ENCODE peak calls at places on chromosomes 5 and 9, in four cellular contexts. E is K562, Y is H1, U is GM12878. M is an unnamed sample.

GRCh38 chr5:176901260-176902101 is 2.3 kb upstream of the HK3 start:
- DNase-seq in E (no peak), Y (no peak), U (peak), M (no peak)

GRCh38 chr9:17587113-17587512 is 8.2 kb downstream of the SH3GL2 start:
- DNase-seq in E (no peak), Y (no peak), U (no peak), M (no peak)

GRCh38 chr5:131163315-131164119 is 1.5 kb downstream of the HINT1 start:
- DNase-seq in E (peak), Y (no peak), U (no peak), M (no peak)

GRCh38 chr5:117454716-117455212 is 880.1 kb upstream of the SEMA6A start:
- DNase-seq in E (peak), Y (peak), U (peak), M (peak)

GRCh38 chr5:124477002-124477546 is 269.4 kb downstream of the ZNF608 start:
- DNase-seq in E (no peak), Y (no peak), U (no peak), M (no peak)

GRCh38 chr5:59422026-59422941 is 471.2 kb downstream of the PDE4D start:
- DNase-seq in E (no peak), Y (no peak), U (no peak), M (no peak)

GRCh38 chr5:6773342-6774035 is 60.3 kb downstream of the TENT4A start:
- DNase-seq in E (no peak), Y (no peak), U (no peak), M (no peak)

GRCh38 chr5:160262151-160262550 is 32.8 kb downstream of the FABP6 start:
- DNase-seq in E (no peak), Y (no peak), U (no peak), M (no peak)

GRCh38 chr5:3310551-3311340 is 284.9 kb upstream of the IRX1 start:
- DNase-seq in E (no peak), Y (no peak), U (no peak), M (no peak)

GRCh38 chr5:149618581-149619248 is 37.4 kb downstream of the ARHGEF37 start:
- DNase-seq in E (peak), Y (peak), U (peak), M (peak)

GRCh38 chr5:155594270-155594669 is 580.7 kb downstream of the KIF4B start:
- DNase-seq in E (no peak), Y (no peak), U (no peak), M (no peak)

GRCh38 chr5:154273028-154273617 is 82.6 kb downstream of the GALNT10 start:
- DNase-seq in E (peak), Y (no peak), U (no peak), M (no peak)

GRCh38 chr9:121776009-121776738 is 124.7 kb downstream of the DAB2IP start:
- DNase-seq in E (no peak), Y (no peak), U (no peak), M (no peak)

GRCh38 chr9:96327694-96328352 is 25.8 kb upstream of the HSD17B3 start:
- DNase-seq in E (peak), Y (no peak), U (peak), M (no peak)

GRCh38 chr9:27625751-27626628 is 52.7 kb upstream of the C9orf72 start:
- DNase-seq in E (no peak), Y (no peak), U (no peak), M (no peak)

GRCh38 chr5:74433255-74434123 is 207.0 kb downstream of the ENC1 start:
- DNase-seq in E (no peak), Y (no peak), U (peak), M (no peak)

GRCh38 chr9:126144617-126145456 is 181.8 kb upstream of the MVB12B start:
- DNase-seq in E (no peak), Y (no peak), U (peak), M (no peak)

GRCh38 chr9:103913899-103914298 is 180.2 kb upstream of the SMC2 start:
- DNase-seq in E (no peak), Y (no peak), U (no peak), M (no peak)

GRCh38 chr5:147234825-147235635 is at the start of gene STK32A:
- DNase-seq in E (no peak), Y (peak), U (no peak), M (no peak)

GRCh38 chr9:138010274-138010800 is 132.8 kb downstream of the CACNA1B start:
- DNase-seq in E (peak), Y (no peak), U (no peak), M (no peak)

GRCh38 chr5:34847056-34847455 is 8.1 kb downstream of the TTC23L start:
- DNase-seq in E (no peak), Y (no peak), U (no peak), M (no peak)

GRCh38 chr9:27460225-27461023 is 63.7 kb upstream of the IFNK start:
- DNase-seq in E (no peak), Y (no peak), U (peak), M (no peak)

GRCh38 chr5:159422371-159422770 is 92.1 kb upstream of the IL12B start:
- DNase-seq in E (no peak), Y (no peak), U (no peak), M (no peak)

GRCh38 chr5:59385700-59386099 is 507.8 kb downstream of the PDE4D start:
- DNase-seq in E (no peak), Y (no peak), U (no peak), M (no peak)

GRCh38 chr9:16321461-16322119 is 548.9 kb downstream of the BNC2 start:
- DNase-seq in E (no peak), Y (no peak), U (no peak), M (no peak)

GRCh38 chr9:135750786-135751185 is 48.8 kb downstream of the KCNT1 start:
- DNase-seq in E (no peak), Y (no peak), U (no peak), M (no peak)

GRCh38 chr5:151021771-151022170 is 1.4 kb downstream of the GPX3 start:
- DNase-seq in E (no peak), Y (no peak), U (no peak), M (no peak)

GRCh38 chr5:62206150-62206829 is 99.7 kb upstream of the KIF2A start:
- DNase-seq in E (peak), Y (no peak), U (no peak), M (peak)

GRCh38 chr5:93289915-93290314 is 291.1 kb downstream of the NR2F1-AS1 start:
- DNase-seq in E (no peak), Y (no peak), U (no peak), M (no peak)

GRCh38 chr9:91048739-91049138 is 247.1 kb downstream of the SYK start:
- DNase-seq in E (no peak), Y (peak), U (no peak), M (no peak)

GRCh38 chr9:100019541-100019940 is 79.3 kb downstream of the ERP44 start:
- DNase-seq in E (no peak), Y (no peak), U (no peak), M (no peak)

GRCh38 chr5:163585206-163585605 is 79.8 kb downstream of the MAT2B start:
- DNase-seq in E (no peak), Y (no peak), U (no peak), M (no peak)

GRCh38 chr9:13744233-13744954 is 464.9 kb upstream of the MPDZ start:
- DNase-seq in E (no peak), Y (no peak), U (no peak), M (no peak)

GRCh38 chr5:129413570-129413969 is 46.5 kb upstream of the ADAMTS19 start:
- DNase-seq in E (no peak), Y (no peak), U (no peak), M (no peak)

GRCh38 chr9:93588641-93589609 is 12.5 kb downstream of the PHF2 start:
- DNase-seq in E (no peak), Y (no peak), U (no peak), M (no peak)
- H3K27ac ChIP-seq in E (no peak), Y (no peak), U (no peak), M (no peak)

DNA sequence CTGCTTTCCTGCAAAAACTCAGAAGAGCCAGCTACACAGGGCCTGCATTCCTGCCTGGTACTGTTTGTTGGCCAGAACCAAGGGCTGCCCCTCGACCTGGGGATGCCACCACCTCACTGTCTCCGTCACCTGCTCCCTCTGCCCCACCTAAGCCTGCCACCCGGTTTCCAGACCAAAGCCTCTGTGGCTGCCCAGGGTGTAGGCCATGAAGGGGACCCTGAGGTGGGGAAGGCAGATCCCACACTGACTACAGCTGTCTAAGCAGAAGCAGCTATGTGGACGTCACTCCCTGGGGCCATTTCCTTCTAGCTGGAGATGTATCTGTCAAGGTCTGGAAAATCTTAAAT is 35.8 kb downstream of the RASGEF1C start:
- DNase-seq in E (no peak), Y (no peak), U (no peak), M (no peak)
- H2AFZ ChIP-seq in E (no peak), Y (no peak), U (no peak), M (no peak)

GRCh38 chr5:36444582-36444999 is 142.9 kb upstream of the RANBP3L start:
- DNase-seq in E (no peak), Y (no peak), U (no peak), M (no peak)
- TF ChIP-seq EGR1 in E (no peak), Y (no peak), U (no peak), M (no peak)

GRCh38 chr9:128099932-128100491 is 27.5 kb downstream of the PTGES2 start:
- DNase-seq in E (no peak), Y (no peak), U (no peak), M (no peak)

GRCh38 chr9:128098936-128099931 is 28.3 kb downstream of the PTGES2 start:
- DNase-seq in E (peak), Y (no peak), U (no peak), M (no peak)

GRCh38 chr9:128101690-128102089 is 25.8 kb downstream of the PTGES2 start:
- DNase-seq in E (no peak), Y (no peak), U (no peak), M (no peak)

GRCh38 chr9:128101231-128101641 is 26.3 kb downstream of the PTGES2 start:
- DNase-seq in E (no peak), Y (no peak), U (no peak), M (no peak)

GRCh38 chr9:128100581-128100980 is 26.9 kb downstream of the PTGES2 start:
- DNase-seq in E (no peak), Y (no peak), U (no peak), M (no peak)
- H3K27ac ChIP-seq in E (peak), Y (no peak), U (no peak), M (no peak)

GRCh38 chr5:132546108-132546507 is 2.8 kb upstream of the IL5 start:
- DNase-seq in E (no peak), Y (no peak), U (no peak), M (no peak)
- H2AFZ ChIP-seq in E (no peak), Y (no peak), U (no peak), M (no peak)

GRCh38 chr9:32385885-32386283 is 1.4 kb downstream of the ACO1 start:
- DNase-seq in E (no peak), Y (no peak), U (no peak), M (no peak)
- TF ChIP-seq EGR1 in E (no peak), Y (no peak), U (no peak), M (no peak)

GRCh38 chr9:128457207-128457606 is 1.4 kb downstream of the ODF2 start:
- DNase-seq in E (no peak), Y (peak), U (no peak), M (no peak)
- H3K27ac ChIP-seq in E (no peak), Y (no peak), U (peak), M (no peak)

GRCh38 chr5:13990896-13991295 is 46.4 kb upstream of the DNAH5 start:
- DNase-seq in E (no peak), Y (no peak), U (no peak), M (no peak)
- H2AFZ ChIP-seq in E (no peak), Y (no peak), U (no peak), M (no peak)

DNA sequence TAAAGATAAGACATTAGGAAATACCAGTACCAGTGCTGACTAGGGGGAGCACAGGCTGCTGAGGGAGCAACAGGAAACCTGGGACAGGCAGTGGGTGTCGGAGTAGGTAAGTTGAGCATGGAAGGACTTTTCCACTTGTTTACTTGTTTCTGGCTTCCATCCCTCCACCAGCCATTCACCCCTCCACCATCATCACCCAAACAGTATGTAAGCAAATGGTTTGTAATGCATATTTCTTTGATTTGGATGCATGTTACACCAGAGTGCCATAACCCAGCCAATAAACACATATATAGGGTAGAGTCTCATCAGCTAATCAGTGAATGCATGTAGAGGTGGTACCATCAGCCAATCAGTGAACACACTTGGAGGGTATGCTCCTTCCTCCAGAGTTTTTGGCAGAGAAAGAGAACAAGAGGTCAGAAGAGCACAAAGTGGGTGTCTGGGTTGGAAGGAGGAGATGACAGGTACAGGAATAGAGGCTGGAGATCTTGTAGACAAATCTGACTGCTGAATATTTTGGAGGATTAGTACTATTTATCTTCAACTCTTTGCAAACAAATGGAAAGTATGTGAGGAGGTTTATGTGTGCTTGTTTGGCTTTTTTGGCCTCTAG is 37.7 kb upstream of the PDE8B start:
- DNase-seq in E (no peak), Y (no peak), U (no peak), M (no peak)
- TF ChIP-seq EGR1 in E (no peak), Y (no peak), U (no peak), M (no peak)